ENCODE peak calls at places on chromosomes 5 and 9, in ten cellular contexts. V is GM23248, S is MM.1S, F is HCT116, D is PC-9, X is OCI-LY7, U is PC-3, G is hepatocyte, A is SK-N-SH, J is Karpas-422. K is an unnamed sample.
A peak's percentile ranks its signal among the peaks of the same experiment; 100 is the strongest.

GRCh38 chr9:105147095-105147871 is 97.2 kb upstream of the SLC44A1 start:
- DNase-seq in G (no peak), A (no peak), S (no peak), U (no peak), X (no peak), J (no peak), D (no peak), V (no peak), F (no peak), K (no peak)

GRCh38 chr9:2979893-2980292 is 136.0 kb upstream of the PUM3 start:
- DNase-seq in S (no peak), D (no peak), F (no peak), U (no peak), A (no peak), X (no peak), G (no peak), V (no peak), J (no peak), K (no peak)

GRCh38 chr9:94533155-94533554 is 21.7 kb upstream of the PCAT7 start:
- DNase-seq in X (no peak), F (no peak), S (no peak), V (no peak), D (no peak), J (no peak), U (no peak), A (no peak), G (peak; percentile 49), K (no peak)

GRCh38 chr5:6220346-6221088 is 157.8 kb downstream of the MED10 start:
- DNase-seq in F (no peak), X (no peak), U (no peak), J (no peak), V (no peak), G (peak; percentile 32), S (no peak), A (no peak), D (no peak), K (no peak)

GRCh38 chr9:95044731-95045508 is 272.6 kb downstream of the FANCC start:
- DNase-seq in J (no peak), V (no peak), U (no peak), D (no peak), G (peak; percentile 81), S (no peak), A (no peak), F (no peak), X (no peak), K (peak; percentile 97)

GRCh38 chr5:168672016-168672415 is 92.8 kb upstream of the PANK3 start:
- DNase-seq in A (no peak), U (no peak), V (no peak), S (no peak), D (no peak), G (no peak), F (no peak), J (no peak), X (no peak), K (no peak)

GRCh38 chr9:115944166-115944948 is 209.2 kb upstream of the PAPPA start:
- DNase-seq in A (no peak), S (no peak), J (no peak), U (no peak), F (no peak), D (no peak), X (no peak), V (peak; percentile 97), G (peak; percentile 76), K (no peak)

GRCh38 chr9:27292646-27293045 is 4.3 kb downstream of the EQTN start:
- DNase-seq in V (peak; percentile 81), F (no peak), G (peak; percentile 27), X (no peak), S (no peak), J (no peak), D (no peak), U (no peak), A (peak; percentile 37), K (no peak)

GRCh38 chr9:129469188-129469987 is 151.5 kb downstream of the C9orf50 start:
- DNase-seq in J (no peak), S (no peak), U (no peak), D (no peak), F (no peak), A (no peak), V (no peak), G (no peak), X (no peak), K (peak; percentile 87)

GRCh38 chr5:141811287-141812155 is 66.7 kb downstream of the PCDH1 start:
- DNase-seq in A (peak; percentile 86), V (peak; percentile 36), X (peak; percentile 49), J (peak; percentile 89), S (peak; percentile 12), G (peak; percentile 38), U (no peak), D (no peak), F (no peak), K (peak; percentile 95)

GRCh38 chr5:180787711-180788431 is 14.7 kb downstream of the MGAT1 start:
- DNase-seq in D (no peak), A (no peak), F (no peak), U (no peak), V (no peak), G (no peak), S (no peak), X (no peak), J (no peak), K (no peak)

GRCh38 chr5:177491429-177491945 is 5.9 kb downstream of the PDLIM7 start:
- DNase-seq in G (peak; percentile 65), J (peak; percentile 91), X (peak; percentile 58), S (peak; percentile 78), U (peak; percentile 38), A (peak; percentile 91), D (no peak), V (peak; percentile 57), F (no peak), K (peak; percentile 94)

GRCh38 chr9:124202447-124202971 is 55.2 kb upstream of the NEK6 start:
- DNase-seq in D (no peak), F (no peak), S (peak; percentile 94), A (no peak), J (peak; percentile 98), V (no peak), G (no peak), X (peak; percentile 95), U (no peak), K (no peak)

GRCh38 chr9:108748776-108749175 is 107.0 kb downstream of the ACTL7B start:
- DNase-seq in V (no peak), J (no peak), S (no peak), D (no peak), G (no peak), U (no peak), F (no peak), X (no peak), A (no peak), K (no peak)
- H3K9me2 ChIP-seq in V (no peaks in the 10 kb centered on the region), J (no peaks in the 10 kb centered on the region), S (no peaks in the 10 kb centered on the region), D (no peaks in the 10 kb centered on the region), G (no peaks in the 10 kb centered on the region), U (no peaks in the 10 kb centered on the region), F (no peaks in the 10 kb centered on the region), X (no peaks in the 10 kb centered on the region), A (no peaks in the 10 kb centered on the region), K (no peaks in the 10 kb centered on the region)

DNA sequence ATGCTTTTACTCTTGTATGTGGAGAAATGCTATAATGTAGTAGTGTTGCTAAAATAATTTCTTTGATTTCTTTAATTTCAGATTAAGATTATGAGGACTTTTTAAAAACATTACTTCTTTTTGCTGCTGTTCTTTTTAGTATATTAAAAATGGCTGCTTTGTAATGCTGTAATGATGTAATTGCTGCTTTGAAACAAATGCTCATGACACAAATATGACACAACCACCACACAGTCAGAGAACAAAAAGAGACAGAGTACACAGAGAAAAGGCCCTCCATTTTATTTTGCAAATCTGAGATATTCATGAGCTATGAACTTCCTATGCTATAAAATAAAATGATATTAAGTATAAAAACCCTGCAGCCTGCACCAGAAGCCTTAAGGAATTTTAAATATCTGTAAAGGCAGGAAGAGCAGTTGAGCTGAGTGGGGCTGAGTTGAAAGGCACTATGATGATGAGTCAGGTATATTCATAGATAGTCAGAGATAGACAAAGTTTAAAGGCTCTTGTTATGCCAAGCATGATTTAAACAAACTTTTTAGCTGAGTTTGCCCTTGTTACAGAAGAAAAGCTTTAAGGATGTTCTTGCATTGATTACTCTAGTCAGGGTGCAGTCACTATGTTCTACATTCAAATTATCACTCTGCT is 5.1 kb upstream of the POU5F2 start:
- DNase-seq in V (peak; percentile 73), J (no peak), D (no peak), S (no peak), U (peak; percentile 63), F (no peak), G (no peak), A (no peak), X (no peak), K (no peak)
- H3K9me2 ChIP-seq in V (no peaks in the 10 kb centered on the region), J (no peaks in the 10 kb centered on the region), D (no peaks in the 10 kb centered on the region), S (no peaks in the 10 kb centered on the region), U (no peaks in the 10 kb centered on the region), F (no peaks in the 10 kb centered on the region), G (no peaks in the 10 kb centered on the region), A (no peaks in the 10 kb centered on the region), X (no peaks in the 10 kb centered on the region), K (no peaks in the 10 kb centered on the region)

DNA sequence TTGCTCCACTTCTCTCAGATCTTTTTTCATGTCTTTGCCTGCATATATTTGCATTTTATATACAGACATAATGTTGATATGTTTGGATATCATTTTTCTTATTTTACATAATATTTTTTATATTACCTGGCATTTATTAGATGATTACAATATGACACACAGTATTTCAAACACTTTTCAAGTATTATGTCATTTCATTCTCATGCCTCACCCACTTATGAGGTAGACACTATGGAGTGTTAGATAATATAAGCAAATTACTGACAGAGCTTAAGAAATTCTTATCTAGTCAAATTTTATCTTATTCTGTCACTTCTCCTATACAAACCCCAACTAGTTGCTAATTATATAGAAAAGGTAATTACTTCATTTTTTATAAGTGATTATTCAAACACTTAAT is 11.1 kb downstream of the LURAP1L start:
- DNase-seq in J (no peak), V (peak; percentile 38), D (no peak), U (no peak), A (no peak), S (no peak), X (no peak), G (no peak), F (no peak), K (no peak)
- H3K9me2 ChIP-seq in J (no peaks in the 10 kb centered on the region), V (no peaks in the 10 kb centered on the region), D (no peaks in the 10 kb centered on the region), U (no peaks in the 10 kb centered on the region), A (no peaks in the 10 kb centered on the region), S (no peaks in the 10 kb centered on the region), X (no peaks in the 10 kb centered on the region), G (no peaks in the 10 kb centered on the region), F (no peaks in the 10 kb centered on the region), K (no peaks in the 10 kb centered on the region)

GRCh38 chr5:170619869-170620268 is 116.0 kb downstream of the KCNIP1 start:
- DNase-seq in A (no peak), U (no peak), X (no peak), J (no peak), V (no peak), D (no peak), F (no peak), S (no peak), G (no peak), K (no peak)

GRCh38 chr5:170612256-170612656 is 108.4 kb downstream of the KCNIP1 start:
- DNase-seq in D (no peak), J (no peak), G (no peak), F (no peak), S (no peak), V (no peak), X (no peak), A (no peak), U (no peak), K (peak; percentile 87)

GRCh38 chr5:170617519-170618218 is 113.8 kb downstream of the KCNIP1 start:
- DNase-seq in D (no peak), G (no peak), X (no peak), U (no peak), A (no peak), V (no peak), J (no peak), F (no peak), S (no peak), K (no peak)

GRCh38 chr5:170611446-170612088 is 107.7 kb downstream of the KCNIP1 start:
- DNase-seq in F (no peak), J (peak; percentile 50), S (no peak), U (peak; percentile 8), A (no peak), G (peak; percentile 29), D (no peak), V (peak; percentile 48), X (no peak), K (no peak)

GRCh38 chr5:170614071-170614490 is 110.3 kb downstream of the KCNIP1 start:
- DNase-seq in G (no peak), J (no peak), S (no peak), A (peak; percentile 69), V (no peak), X (no peak), F (no peak), U (no peak), D (no peak), K (no peak)
- H3K9me2 ChIP-seq in G (no peaks in the 10 kb centered on the region), J (no peaks in the 10 kb centered on the region), S (no peaks in the 10 kb centered on the region), A (no peaks in the 10 kb centered on the region), V (no peaks in the 10 kb centered on the region), X (no peaks in the 10 kb centered on the region), F (no peaks in the 10 kb centered on the region), U (no peaks in the 10 kb centered on the region), D (no peaks in the 10 kb centered on the region), K (no peaks in the 10 kb centered on the region)